ENCODE peak calls at places on chromosomes 6 and 20, in five cellular contexts. S is astrocyte of the spinal cord, A is right lobe of liver, C is esophagus squamous epithelium, V is B cell. B is an unnamed sample.

GRCh38 chr6:144737998-144738397 is 452.9 kb downstream of the UTRN start:
- DNase-seq in C (no peak), S (no peak), V (no peak), A (no peak), B (no peak)

GRCh38 chr6:16781348-16782169 is 20.3 kb upstream of the ATXN1 start:
- DNase-seq in C (no peak), S (no peak), A (no peak), V (no peak), B (no peak)

GRCh38 chr20:33689973-33690372 is 3.8 kb upstream of the E2F1 start:
- DNase-seq in V (no peak), S (peak), A (no peak), C (no peak), B (no peak)

GRCh38 chr20:46307139-46307998 is 929 bp downstream of the CDH22 start:
- DNase-seq in A (peak), S (peak), C (no peak), V (peak), B (no peak)

GRCh38 chr6:106444777-106445507 is 84.4 kb downstream of the CRYBG1 start:
- DNase-seq in C (no peak), A (no peak), S (peak), V (peak), B (no peak)

GRCh38 chr20:43238833-43239232 is 49.1 kb upstream of the PTPRT start:
- DNase-seq in V (no peak), A (no peak), S (no peak), C (no peak), B (no peak)

GRCh38 chr20:41524980-41525613 is 93.1 kb downstream of the CHD6 start:
- DNase-seq in C (no peak), S (peak), V (no peak), A (peak), B (no peak)

GRCh38 chr6:49553353-49553752 is 2.9 kb downstream of the C6orf141 start:
- DNase-seq in A (no peak), C (no peak), V (no peak), S (peak), B (no peak)

GRCh38 chr20:32201977-32202363 is 5.6 kb downstream of the PLAGL2 start:
- DNase-seq in A (no peak), C (no peak), S (no peak), V (no peak), B (no peak)

GRCh38 chr20:48710341-48711043 is 117.3 kb downstream of the PREX1 start:
- DNase-seq in C (no peak), S (no peak), A (no peak), V (no peak), B (no peak)

GRCh38 chr6:168248148-168248620 is 71.4 kb downstream of the DACT2 start:
- DNase-seq in C (no peak), A (no peak), V (no peak), S (no peak), B (no peak)

GRCh38 chr6:139756381-139756780 is 381.9 kb upstream of the CITED2 start:
- DNase-seq in S (no peak), V (no peak), C (no peak), A (no peak), B (no peak)

GRCh38 chr20:50144362-50144761 is 9.2 kb downstream of the PEDS1 start:
- DNase-seq in C (no peak), V (no peak), S (peak), A (peak), B (no peak)

GRCh38 chr6:2108700-2109306 is 136.6 kb downstream of the GMDS start:
- DNase-seq in S (peak), A (no peak), C (no peak), V (no peak), B (no peak)

GRCh38 chr6:16086970-16087369 is 41.9 kb upstream of the MYLIP start:
- DNase-seq in V (no peak), S (no peak), C (no peak), A (no peak), B (no peak)

GRCh38 chr20:46568570-46569129 is 18.2 kb upstream of the OCSTAMP start:
- DNase-seq in V (no peak), C (no peak), A (peak), S (peak), B (no peak)

GRCh38 chr20:23161244-23161875 is 75.2 kb upstream of the CD93 start:
- DNase-seq in A (no peak), V (no peak), S (no peak), C (no peak), B (no peak)

GRCh38 chr6:74451953-74452352 is 753.9 kb downstream of the COL12A1 start:
- DNase-seq in A (no peak), C (no peak), V (no peak), S (no peak), B (no peak)

GRCh38 chr6:156563710-156564109 is 213.5 kb upstream of the ARID1B start:
- DNase-seq in A (no peak), S (no peak), V (no peak), C (no peak), B (no peak)

GRCh38 chr20:20150241-20150640 is 97.9 kb downstream of the CFAP61 start:
- DNase-seq in V (no peak), A (no peak), C (no peak), S (no peak), B (no peak)

GRCh38 chr6:11213305-11214106 is 19.0 kb downstream of the NEDD9 start:
- DNase-seq in C (no peak), V (no peak), S (no peak), A (no peak), B (no peak)

GRCh38 chr6:138467901-138468300 is 31.4 kb downstream of the NHSL1 start:
- DNase-seq in C (no peak), A (no peak), S (no peak), V (no peak), B (no peak)

GRCh38 chr6:150336299-150336698 is 32.5 kb upstream of the IYD start:
- DNase-seq in S (no peak), C (no peak), V (no peak), A (no peak), B (no peak)

GRCh38 chr6:13113956-13114593 is 214.3 kb downstream of the TBC1D7 start:
- DNase-seq in A (no peak), C (no peak), S (no peak), V (no peak), B (no peak)

GRCh38 chr20:17674722-17675518 is 7.1 kb downstream of the RRBP1 start:
- DNase-seq in A (no peak), S (no peak), C (no peak), V (no peak), B (no peak)

GRCh38 chr6:11500008-11500407 is 37.5 kb upstream of the TMEM170B start:
- DNase-seq in A (no peak), C (no peak), V (no peak), S (peak), B (no peak)

GRCh38 chr6:127854009-127854408 is 46.8 kb downstream of the THEMIS start:
- DNase-seq in S (no peak), V (no peak), C (no peak), A (no peak), B (no peak)

GRCh38 chr6:29816030-29816429 is 11.6 kb upstream of the HLA-G start:
- DNase-seq in V (no peak), S (no peak), A (no peak), C (no peak), B (no peak)

GRCh38 chr6:23873161-23873560 is 252.9 kb upstream of the NRSN1 start:
- DNase-seq in A (no peak), S (no peak), V (no peak), C (no peak), B (no peak)

GRCh38 chr6:53803081-53803860 is 8.5 kb downstream of the LRRC1 start:
- DNase-seq in C (no peak), V (no peak), S (peak), A (no peak), B (no peak)

GRCh38 chr6:9204171-9204570 is 768.8 kb upstream of the SLC35B3 start:
- DNase-seq in C (no peak), S (peak), A (no peak), V (no peak), B (no peak)

DNA sequence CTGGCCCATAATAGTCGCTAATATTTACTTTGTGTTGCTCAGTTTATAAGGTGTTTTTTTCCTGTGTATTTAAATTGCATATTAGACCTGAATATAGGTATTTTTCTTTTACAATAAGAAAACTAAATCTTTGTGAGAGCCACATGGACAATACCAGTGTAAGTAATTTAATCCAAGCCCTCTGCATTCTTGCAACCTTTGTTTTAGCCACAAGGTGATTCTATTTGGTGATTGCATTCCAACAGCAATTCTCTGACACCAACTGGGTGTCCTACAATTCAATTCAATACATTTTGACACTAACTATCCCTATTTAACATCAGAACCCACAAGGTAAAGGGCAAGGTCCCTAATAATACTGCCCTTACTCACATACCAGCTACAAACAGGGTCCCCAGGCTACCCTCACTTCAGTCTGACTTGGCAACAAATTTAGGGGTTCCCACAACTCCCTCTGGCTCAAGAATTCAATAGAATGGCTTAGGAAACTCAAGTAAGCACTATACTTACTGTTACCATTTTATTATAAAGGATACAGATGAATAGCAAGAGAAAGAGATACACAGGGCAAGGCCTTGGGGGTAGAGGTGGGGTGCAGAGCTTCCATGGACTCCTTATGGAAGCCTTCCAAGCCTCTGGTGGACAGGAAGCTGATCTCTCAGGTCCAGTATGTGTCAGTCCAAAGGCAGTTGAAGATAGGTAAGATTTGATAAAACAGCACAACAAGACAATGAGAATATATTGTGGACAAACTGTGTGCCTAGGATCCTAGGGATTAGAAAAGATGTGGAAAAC is 169.3 kb downstream of the CD83 start:
- DNase-seq in V (no peak), S (no peak), C (no peak), A (no peak), B (no peak)
- TF ChIP-seq CTCF in V (no peak), S (no peak), C (no peak), A (no peak), B (no peak)

GRCh38 chr6:111668410-111668809 is 62.7 kb upstream of the TRAF3IP2 start:
- DNase-seq in V (no peak), S (no peak), A (no peak), C (no peak), B (no peak)
- TF ChIP-seq CTCF in V (no peak), S (peak), A (no peak), C (no peak), B (peak)

DNA sequence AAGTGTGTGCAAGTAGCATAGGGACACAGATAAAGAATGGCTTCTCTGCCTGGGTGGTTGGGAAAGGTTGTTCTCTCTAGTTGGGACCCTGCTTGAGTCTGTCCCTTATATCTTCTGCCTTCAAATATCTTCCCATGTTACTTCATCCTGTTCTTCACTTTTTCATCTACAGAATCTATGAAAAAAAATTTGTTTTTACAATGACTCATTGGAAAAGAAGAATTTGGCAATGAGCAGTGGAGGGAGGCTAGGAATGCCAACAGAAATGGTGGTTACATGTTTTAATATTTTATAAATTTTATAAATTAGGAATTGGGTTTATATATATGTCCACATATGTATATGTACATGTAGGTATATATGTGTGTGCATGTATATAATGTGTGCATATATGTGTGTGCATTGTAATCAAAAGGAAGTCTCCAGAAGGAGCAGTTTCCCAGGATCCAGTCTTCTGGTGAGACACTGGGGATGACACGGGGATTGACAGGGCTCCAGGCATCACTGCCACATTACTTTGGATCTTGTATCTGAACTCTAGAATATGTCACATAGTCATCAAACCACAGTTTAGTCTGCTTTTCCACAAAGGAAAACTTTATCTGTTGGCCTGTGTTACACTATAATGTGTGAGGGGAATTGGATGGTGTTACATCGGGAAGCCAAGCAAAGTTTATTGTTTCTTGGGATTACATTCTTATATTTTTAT is 75.3 kb upstream of the RIPOR2 start:
- DNase-seq in C (no peak), V (no peak), S (peak), A (no peak), B (no peak)
- TF ChIP-seq CTCF in C (no peak), V (no peak), S (no peak), A (no peak), B (no peak)

GRCh38 chr20:35618032-35618371 is 2.4 kb downstream of the SPAG4 start:
- DNase-seq in A (no peak), S (no peak), C (no peak), V (no peak), B (no peak)
- TF ChIP-seq CTCF in A (no peak), S (no peak), C (no peak), V (no peak), B (no peak)